ENCODE peak calls at places on chromosome 16, in six cellular contexts. Q, K, C, S, W and O are unnamed samples.

GRCh38 chr16:23081675-23082119 is 67.6 kb downstream of the USP31 start:
- DNase-seq in Q (no peak), K (no peak), C (no peak), S (peak), W (no peak), O (no peak)

GRCh38 chr16:3481696-3482658 is 13.3 kb downstream of the C16orf90 start:
- DNase-seq in Q (no peak), K (no peak), C (no peak), S (no peak), W (no peak), O (no peak)

GRCh38 chr16:1584926-1585487 is 26.9 kb downstream of the IFT140 start:
- DNase-seq in Q (no peak), K (no peak), C (no peak), S (no peak), W (no peak), O (no peak)

GRCh38 chr16:87278191-87279093 is 38.8 kb downstream of the C16orf95 start:
- DNase-seq in Q (no peak), K (no peak), C (peak), S (peak), W (peak), O (no peak)

GRCh38 chr16:86697715-86698114 is 119.4 kb downstream of the FOXL1 start:
- DNase-seq in Q (no peak), K (no peak), C (no peak), S (peak), W (no peak), O (no peak)

GRCh38 chr16:19639986-19640421 is 78.0 kb downstream of the KNOP1 start:
- DNase-seq in Q (no peak), K (no peak), C (no peak), S (no peak), W (no peak), O (no peak)

GRCh38 chr16:83956336-83957289 is 3.6 kb downstream of the OSGIN1 start:
- DNase-seq in Q (peak), K (peak), C (peak), S (peak), W (peak), O (peak)

GRCh38 chr16:81492307-81492706 is 47.7 kb downstream of the CMIP start:
- DNase-seq in Q (no peak), K (no peak), C (no peak), S (no peak), W (no peak), O (no peak)

GRCh38 chr16:15857779-15858560 is 1.1 kb upstream of the MYH11 start:
- DNase-seq in Q (no peak), K (no peak), C (no peak), S (peak), W (no peak), O (no peak)

GRCh38 chr16:1794908-1795666 is 1.6 kb upstream of the IGFALS start:
- DNase-seq in Q (no peak), K (no peak), C (no peak), S (no peak), W (no peak), O (no peak)

GRCh38 chr16:64047207-64047606 is 1074.7 kb downstream of the CDH11 start:
- DNase-seq in Q (no peak), K (no peak), C (no peak), S (no peak), W (no peak), O (no peak)

GRCh38 chr16:24815052-24815451 is 30.7 kb upstream of the SLC5A11 start:
- DNase-seq in Q (no peak), K (no peak), C (no peak), S (no peak), W (no peak), O (no peak)

GRCh38 chr16:30179931-30180330 is 3.5 kb upstream of the CORO1A start:
- DNase-seq in Q (no peak), K (no peak), C (no peak), S (no peak), W (no peak), O (no peak)

GRCh38 chr16:68235882-68236803 is at the start of gene ESRP2:
- DNase-seq in Q (no peak), K (no peak), C (no peak), S (no peak), W (peak), O (no peak)

GRCh38 chr16:57422026-57422944 is 17.7 kb downstream of the CCL17 start:
- DNase-seq in Q (no peak), K (no peak), C (peak), S (peak), W (no peak), O (no peak)

GRCh38 chr16:65769055-65769465 is 597.4 kb upstream of the CDH5 start:
- DNase-seq in Q (no peak), K (no peak), C (no peak), S (no peak), W (no peak), O (no peak)

GRCh38 chr16:21584817-21585216 is 14.6 kb upstream of the METTL9 start:
- DNase-seq in Q (no peak), K (no peak), C (no peak), S (no peak), W (no peak), O (no peak)

GRCh38 chr16:84741351-84741791 is 41.6 kb downstream of the USP10 start:
- DNase-seq in Q (no peak), K (no peak), C (no peak), S (peak), W (no peak), O (no peak)

GRCh38 chr16:4521971-4522623 is 16.5 kb downstream of the CDIP1 start:
- DNase-seq in Q (no peak), K (no peak), C (no peak), S (peak), W (no peak), O (no peak)

GRCh38 chr16:67803894-67804293 is 2.5 kb downstream of the RANBP10 start:
- DNase-seq in Q (no peak), K (no peak), C (no peak), S (no peak), W (no peak), O (no peak)

GRCh38 chr16:27723711-27724490 is 174.0 kb downstream of the KATNIP start:
- DNase-seq in Q (no peak), K (no peak), C (no peak), S (no peak), W (no peak), O (no peak)

GRCh38 chr16:89906141-89907025 is 12.3 kb upstream of the MC1R start:
- DNase-seq in Q (no peak), K (no peak), C (no peak), S (no peak), W (no peak), O (no peak)

GRCh38 chr16:27222499-27223225 is 19.3 kb downstream of the KDM8 start:
- DNase-seq in Q (no peak), K (no peak), C (no peak), S (peak), W (no peak), O (no peak)

GRCh38 chr16:50644730-50645129 is 36.4 kb downstream of the SNX20 start:
- DNase-seq in Q (no peak), K (no peak), C (peak), S (peak), W (no peak), O (no peak)

GRCh38 chr16:27317320-27317719 is 3.5 kb downstream of the IL4R start:
- DNase-seq in Q (no peak), K (no peak), C (no peak), S (no peak), W (no peak), O (no peak)

GRCh38 chr16:81367821-81368220 is 53.1 kb downstream of the GAN start:
- DNase-seq in Q (no peak), K (no peak), C (no peak), S (no peak), W (no peak), O (no peak)

GRCh38 chr16:89670496-89671431 is 13.1 kb downstream of the SPATA33 start:
- DNase-seq in Q (no peak), K (no peak), C (no peak), S (peak), W (no peak), O (no peak)

GRCh38 chr16:84212631-84213030 is 21.7 kb downstream of the ADAD2 start:
- DNase-seq in Q (no peak), K (no peak), C (no peak), S (no peak), W (no peak), O (no peak)

GRCh38 chr16:31106509-31107464 is 1.4 kb upstream of the BCKDK start:
- DNase-seq in Q (no peak), K (no peak), C (no peak), S (no peak), W (no peak), O (no peak)